ENCODE peak calls at places on chromosomes 12 and 14, in four cellular contexts. Y is cardiac fibroblast; O is activated CD4-positive, alpha-beta T cell treated with anti-CD3 and anti-CD28 coated beads, Interleukin-2, amount 50 U/mL, for 4 hours; B is CD8-positive, alpha-beta T cell. S is an unnamed sample.
A peak's percentile ranks its signal among the peaks of the same experiment; 100 is the strongest.

GRCh38 chr14:68873379-68873778 is 80.5 kb upstream of the ZFP36L1 start:
- DNase-seq in Y (no peak), O (no peak), B (no peak), S (no peak)

GRCh38 chr12:34400423-34400881 is 378.2 kb downstream of the ALG10 start:
- DNase-seq in Y (no peak), O (no peak), B (no peak), S (no peak)

GRCh38 chr12:75317784-75318183 is 12.3 kb downstream of the CAPS2 start:
- DNase-seq in Y (no peak), O (no peak), B (no peak), S (no peak)

GRCh38 chr12:110745632-110746284 is 3.1 kb upstream of the PPP1CC start:
- DNase-seq in Y (peak; percentile 23), O (no peak), B (no peak), S (no peak)

GRCh38 chr12:75837700-75838099 is 193.9 kb downstream of the PHLDA1 start:
- DNase-seq in Y (no peak), O (no peak), B (no peak), S (no peak)

GRCh38 chr12:122422769-122423257 is 344 bp upstream of the CLIP1 start:
- DNase-seq in Y (peak; percentile 76), O (peak; percentile 54), B (peak; percentile 18), S (no peak)

GRCh38 chr14:35122696-35123387 is 490 bp downstream of the PRORP start:
- DNase-seq in Y (peak; percentile 66), O (no peak), B (no peak), S (no peak)

GRCh38 chr14:32259368-32260013 is 56.4 kb upstream of the RNU6-8 start:
- DNase-seq in Y (peak; percentile 51), O (no peak), B (no peak), S (peak; percentile 17)

GRCh38 chr12:80056232-80056631 is 43.1 kb upstream of the OTOGL start:
- DNase-seq in Y (no peak), O (no peak), B (no peak), S (no peak)

GRCh38 chr12:31431721-31432120 is 105.8 kb upstream of the SINHCAF start:
- DNase-seq in Y (peak; percentile 36), O (no peak), B (no peak), S (no peak)

GRCh38 chr12:105672576-105672975 is 342.1 kb downstream of the C12orf75 start:
- DNase-seq in Y (no peak), O (no peak), B (no peak), S (no peak)

GRCh38 chr14:102158797-102159196 is 19.1 kb downstream of the WDR20 start:
- DNase-seq in Y (no peak), O (no peak), B (no peak), S (no peak)

GRCh38 chr12:20264608-20265114 is 103.7 kb upstream of the PDE3A start:
- DNase-seq in Y (peak; percentile 24), O (no peak), B (no peak), S (no peak)

GRCh38 chr14:31476131-31476917 is 11.5 kb downstream of the GPR33 start:
- DNase-seq in Y (peak; percentile 30), O (no peak), B (no peak), S (no peak)

GRCh38 chr12:67750528-67751183 is 102.1 kb downstream of the DYRK2 start:
- DNase-seq in Y (no peak), O (no peak), B (no peak), S (no peak)

GRCh38 chr12:18998343-18999270 is 130.9 kb upstream of the PLEKHA5 start:
- DNase-seq in Y (peak; percentile 82), O (no peak), B (no peak), S (peak; percentile 47)

GRCh38 chr14:106802413-106803364 is 1276.3 kb downstream of the TMEM121 start:
- DNase-seq in Y (no peak), O (no peak), B (no peak), S (no peak)

GRCh38 chr14:31835049-31835448 is 242.1 kb upstream of the ARHGAP5 start:
- DNase-seq in Y (peak; percentile 25), O (no peak), B (no peak), S (no peak)

GRCh38 chr14:103105580-103106168 is 11.1 kb downstream of the EXOC3L4 start:
- DNase-seq in Y (no peak), O (no peak), B (no peak), S (no peak)

GRCh38 chr14:104968541-104969401 is 9.4 kb downstream of the AHNAK2 start:
- DNase-seq in Y (peak; percentile 39), O (no peak), B (no peak), S (no peak)

GRCh38 chr12:76704693-76705092 is 59.2 kb upstream of the ZDHHC17 start:
- DNase-seq in Y (peak; percentile 22), O (no peak), B (no peak), S (no peak)

GRCh38 chr12:57485695-57486094 is 2.2 kb upstream of the MARS1 start:
- DNase-seq in Y (no peak), O (no peak), B (no peak), S (no peak)

GRCh38 chr14:38536376-38537038 is 280.6 kb upstream of the CLEC14A start:
- DNase-seq in Y (no peak), O (no peak), B (no peak), S (no peak)

GRCh38 chr12:123763093-123763492 is 992 bp downstream of the DNAH10 start:
- DNase-seq in Y (no peak), O (no peak), B (no peak), S (no peak)

GRCh38 chr12:46617167-46617566 is 208.6 kb downstream of the SLC38A4 start:
- DNase-seq in Y (peak; percentile 92), O (no peak), B (no peak), S (peak; percentile 89)

GRCh38 chr12:46858368-46858767 is 32.6 kb upstream of the SLC38A4 start:
- DNase-seq in Y (peak; percentile 7), O (no peak), B (no peak), S (no peak)

GRCh38 chr14:63045612-63046320 is 508 bp upstream of the KCNH5 start:
- DNase-seq in Y (peak; percentile 35), O (no peak), B (no peak), S (no peak)

GRCh38 chr14:88995437-88996198 is 171.2 kb downstream of the TTC8 start:
- DNase-seq in Y (peak; percentile 78), O (no peak), B (no peak), S (peak; percentile 92)